ENCODE peak calls at places on chromosome 11, in seven cellular contexts. R is GM12865, J is fibroblast of mammary gland, F is esophagus squamous epithelium, W is foreskin fibroblast, E is transverse colon, N is HCT116. D is an unnamed sample.

GRCh38 chr11:110830344-110831141 is 118.3 kb upstream of the ARHGAP20 start:
- DNase-seq in R (no peak), F (no peak), E (no peak), J (peak), W (no peak), N (no peak), D (peak)

GRCh38 chr11:108620958-108621772 is 27.6 kb upstream of the EXPH5 start:
- DNase-seq in E (no peak), R (peak), N (no peak), W (no peak), F (no peak), J (no peak), D (peak)

GRCh38 chr11:116255234-116255953 is 517.4 kb downstream of the BUD13 start:
- DNase-seq in R (no peak), E (no peak), J (no peak), N (no peak), F (no peak), W (no peak), D (no peak)

GRCh38 chr11:19813158-19813879 is 100.7 kb downstream of the NAV2 start:
- DNase-seq in R (no peak), J (no peak), E (no peak), W (no peak), N (no peak), F (no peak), D (no peak)

GRCh38 chr11:84117394-84117793 is 831.2 kb upstream of the CCDC90B start:
- DNase-seq in W (no peak), E (no peak), R (no peak), F (no peak), J (peak), N (no peak), D (peak)

GRCh38 chr11:117484159-117484558 is 156.5 kb downstream of the CEP164 start:
- DNase-seq in N (no peak), F (no peak), E (no peak), W (peak), R (no peak), J (no peak), D (no peak)

GRCh38 chr11:34149786-34150185 is 44.4 kb downstream of the NAT10 start:
- DNase-seq in J (peak), N (no peak), W (no peak), F (no peak), R (no peak), E (no peak), D (no peak)

GRCh38 chr11:61955031-61955415 is 4.9 kb downstream of the BEST1 start:
- DNase-seq in E (peak), J (peak), F (no peak), R (no peak), W (peak), N (no peak), D (peak)

GRCh38 chr11:124841186-124841585 is 24.0 kb upstream of the ROBO3 start:
- DNase-seq in E (no peak), W (no peak), R (no peak), F (no peak), J (no peak), N (no peak), D (no peak)

GRCh38 chr11:1360835-1361357 is 28.8 kb upstream of the BRSK2 start:
- DNase-seq in N (no peak), E (no peak), R (no peak), J (no peak), W (no peak), F (no peak), D (no peak)

GRCh38 chr11:69274531-69275016 is 19.4 kb upstream of the MYEOV start:
- DNase-seq in E (peak), N (no peak), R (no peak), J (no peak), W (no peak), F (no peak), D (no peak)

GRCh38 chr11:129224538-129224937 is 32.4 kb upstream of the ARHGAP32 start:
- DNase-seq in E (no peak), F (no peak), J (peak), W (no peak), R (no peak), N (no peak), D (no peak)

GRCh38 chr11:123054301-123055065 is 7.5 kb downstream of the HSPA8 start:
- DNase-seq in N (peak), F (no peak), J (peak), E (no peak), W (peak), R (peak), D (peak)

GRCh38 chr11:2885017-2885675 is 429 bp downstream of the CDKN1C start:
- DNase-seq in R (no peak), J (peak), E (peak), F (no peak), N (no peak), W (peak), D (peak)

GRCh38 chr11:83819936-83820549 is 533.9 kb upstream of the CCDC90B start:
- DNase-seq in E (no peak), W (peak), F (no peak), J (peak), N (peak), R (peak), D (peak)

GRCh38 chr11:95764267-95764898 is 25.2 kb downstream of the FAM76B start:
- DNase-seq in R (peak), F (no peak), W (peak), N (peak), E (no peak), J (peak), D (peak)

GRCh38 chr11:70423523-70424505 is 25.5 kb downstream of the CTTN start:
- DNase-seq in W (peak), E (no peak), R (peak), J (peak), F (no peak), N (no peak), D (peak)

DNA sequence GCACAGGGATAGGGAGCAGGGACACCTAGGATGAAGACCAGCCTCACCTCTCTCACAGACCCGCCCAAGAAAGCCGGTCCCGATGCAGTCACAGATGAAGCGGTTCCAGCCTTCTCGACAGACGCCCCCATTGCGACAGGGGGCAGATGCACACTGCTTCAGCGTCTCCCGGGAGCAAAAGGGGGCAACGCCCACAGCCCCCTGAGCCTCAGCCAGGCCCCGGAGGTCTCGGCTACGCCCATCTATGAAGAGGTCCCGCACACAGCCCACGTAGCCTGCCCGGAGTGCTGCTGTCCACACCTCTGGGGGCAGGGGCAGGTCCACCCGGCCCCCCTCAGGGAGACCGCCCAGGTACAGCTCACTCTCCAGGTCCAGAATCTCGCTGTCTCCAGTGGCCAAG is 62.3 kb downstream of the NRXN2 start:
- DNase-seq in R (no peak), W (no peak), E (no peak), J (no peak), N (no peak), F (no peak), D (no peak)
- H3K4me3 ChIP-seq in R (no peak), W (no peak), E (no peak), J (peak), N (no peak), F (no peak), D (no peak)

DNA sequence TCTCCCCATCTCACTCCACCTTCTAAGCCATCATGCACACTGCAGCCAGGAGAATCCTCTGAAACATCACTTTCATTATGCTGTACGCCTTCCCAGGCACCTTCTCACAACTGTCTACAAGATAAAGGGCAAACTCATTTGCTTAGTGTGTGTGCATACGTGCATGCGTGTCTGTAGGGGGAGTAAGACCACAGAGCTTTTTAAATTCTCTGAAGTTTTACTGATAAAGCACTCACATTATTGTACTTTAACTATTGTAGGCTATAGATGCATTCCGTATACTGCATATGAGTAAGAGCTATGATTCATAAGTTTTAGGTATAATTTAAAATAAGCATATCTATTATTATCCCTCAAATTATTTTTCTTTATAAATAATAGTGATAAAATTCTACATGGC is 15.3 kb upstream of the ANKK1 start:
- DNase-seq in F (no peak), R (no peak), J (no peak), N (no peak), E (no peak), W (no peak), D (no peak)
- TF ChIP-seq CTCF in F (no peak), R (no peak), J (peak), N (no peak), E (no peak), W (no peak), D (peak)

GRCh38 chr11:47912843-47913437 is 64.8 kb upstream of the NUP160 start:
- DNase-seq in N (no peak), W (no peak), E (no peak), J (peak), F (no peak), R (no peak), D (no peak)

GRCh38 chr11:47914743-47915142 is 65.6 kb upstream of the PTPRJ start:
- DNase-seq in N (no peak), W (no peak), E (no peak), R (no peak), J (no peak), F (no peak), D (no peak)

GRCh38 chr11:47916361-47916841 is 64.0 kb upstream of the PTPRJ start:
- DNase-seq in W (no peak), N (no peak), R (no peak), F (no peak), E (no peak), J (no peak), D (no peak)

GRCh38 chr11:47915407-47916137 is 64.8 kb upstream of the PTPRJ start:
- DNase-seq in F (no peak), R (peak), N (no peak), E (peak), W (no peak), J (no peak), D (no peak)

GRCh38 chr11:47913569-47914244 is 65.6 kb upstream of the NUP160 start:
- DNase-seq in R (no peak), J (no peak), W (no peak), N (no peak), F (no peak), E (no peak), D (no peak)
- H3K4me3 ChIP-seq in R (no peak), J (no peak), W (no peak), N (no peak), F (no peak), E (no peak), D (no peak)

DNA sequence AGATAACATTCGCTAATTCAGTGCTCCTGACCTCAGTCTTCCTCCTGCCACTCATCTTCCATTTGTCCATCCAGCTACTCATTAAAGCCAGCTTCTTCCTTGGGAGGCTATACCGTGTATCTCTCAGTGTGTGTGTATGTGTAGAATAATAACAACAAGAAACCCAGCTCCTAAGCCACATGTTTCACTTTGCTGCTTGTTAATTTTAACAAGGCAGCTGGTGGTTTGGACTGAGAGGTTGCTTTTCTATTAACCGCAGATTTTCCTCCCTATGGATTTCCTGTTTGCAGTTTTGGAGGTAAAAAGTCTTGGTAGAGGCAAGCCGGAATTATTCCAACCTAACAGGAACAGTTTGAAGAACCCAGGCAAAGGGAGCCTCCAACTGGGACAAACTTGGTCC is 165.0 kb downstream of the ADAMTS15 start:
- DNase-seq in R (no peak), J (no peak), E (no peak), F (no peak), W (no peak), N (no peak), D (no peak)
- TF ChIP-seq CTCF in R (no peak), J (no peak), E (no peak), F (no peak), W (no peak), N (no peak), D (no peak)

DNA sequence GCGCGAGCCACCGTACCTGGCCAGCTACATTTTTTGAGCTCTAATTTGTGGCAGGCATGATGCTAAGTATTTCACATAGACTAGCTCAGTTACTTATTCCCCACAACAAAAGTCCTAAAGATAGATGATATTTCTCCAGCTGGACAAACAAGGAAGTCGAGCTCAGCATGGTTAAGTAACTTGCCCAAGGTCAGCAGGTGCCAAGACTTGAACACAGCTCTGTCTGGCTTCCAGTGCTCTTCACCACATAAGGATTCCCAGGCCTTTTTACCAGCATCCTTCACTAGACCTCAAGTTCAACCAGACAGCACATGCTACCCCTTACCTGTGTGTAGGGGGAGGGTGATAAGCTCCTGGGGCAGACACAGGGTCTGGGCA is 177.3 kb upstream of the NCAM1 start:
- DNase-seq in F (no peak), W (no peak), J (no peak), R (no peak), E (no peak), N (no peak), D (peak)
- H3K4me3 ChIP-seq in F (no peak), W (no peak), J (no peak), R (no peak), E (no peak), N (no peak), D (no peak)

GRCh38 chr11:31509017-31509411 is 408 bp downstream of the IMMP1L start:
- DNase-seq in R (peak), F (no peak), N (no peak), W (no peak), J (no peak), E (no peak), D (no peak)

GRCh38 chr11:31512117-31512516 is 2.5 kb downstream of the ELP4 start:
- DNase-seq in E (no peak), R (no peak), F (no peak), W (no peak), J (no peak), N (no peak), D (no peak)

DNA sequence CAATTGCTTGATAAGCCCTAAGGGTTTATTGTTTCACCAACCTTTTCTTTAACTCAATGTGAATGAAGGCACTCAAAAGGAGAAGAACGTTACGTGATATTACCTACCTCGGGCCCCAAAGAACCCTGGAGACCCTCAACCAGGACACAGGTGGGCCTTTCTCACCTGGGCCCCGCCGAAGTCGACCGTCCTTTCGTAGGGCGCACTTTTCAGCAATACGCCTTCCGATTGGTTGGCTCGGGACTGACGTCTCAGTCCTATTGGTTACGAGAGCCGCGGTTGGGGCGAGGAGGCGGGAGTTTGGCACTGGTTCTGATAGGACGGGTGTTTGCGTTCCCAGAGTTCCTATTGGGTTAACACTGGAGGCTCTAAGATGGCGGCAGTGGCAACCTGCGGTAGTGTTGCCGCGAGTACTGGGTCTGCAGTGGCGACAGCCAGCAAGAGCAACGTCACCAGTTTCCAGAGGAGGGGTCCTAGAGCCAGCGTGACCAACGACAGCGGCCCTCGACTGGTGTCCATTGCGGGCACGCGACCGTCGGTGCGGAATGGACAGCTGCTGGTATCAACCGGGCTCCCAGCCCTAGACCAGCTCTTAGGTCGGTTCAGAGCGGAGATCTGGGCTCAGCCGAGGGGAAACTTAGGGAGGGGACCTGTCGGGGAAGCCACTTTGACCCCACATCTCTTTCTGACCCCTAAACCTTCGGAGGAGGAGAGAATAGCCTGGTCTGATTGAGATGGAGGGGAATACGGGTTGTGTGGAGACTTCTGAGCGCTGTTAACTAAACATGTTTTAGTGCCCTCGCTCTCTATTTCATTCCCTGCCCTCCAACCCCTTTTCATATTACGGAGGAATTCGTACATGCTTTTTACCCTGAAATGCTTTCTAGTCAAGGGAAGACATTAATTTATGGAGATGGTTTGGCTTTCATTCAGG is at the start of the genes ELP4 and IMMP1L:
- DNase-seq in R (peak), N (peak), F (peak), W (peak), J (peak), E (peak), D (peak)
- TF ChIP-seq CTCF in R (no peak), N (no peak), F (no peak), W (no peak), J (no peak), E (no peak), D (no peak)